ENCODE peak calls at places on chromosomes 5 and 9, in five cellular contexts. One of them, this sample, is unnamed.

GRCh38 chr5:175680463-175680862 is 22.6 kb downstream of the HRH2 start:
- DNase-seq in heart right ventricle: no peak
- DNase-seq in upper lobe of left lung: no peak
- DNase-seq in aorta: no peak
- DNase-seq in mesendoderm: no peak
- DNase-seq in this sample: no peak

GRCh38 chr5:31362931-31363568 is 168.8 kb downstream of the DROSHA start:
- DNase-seq in heart right ventricle: no peak
- DNase-seq in upper lobe of left lung: no peak
- DNase-seq in aorta: no peak
- DNase-seq in mesendoderm: no peak
- DNase-seq in this sample: no peak

GRCh38 chr9:133263557-133263956 is 11.4 kb downstream of the ABO start:
- DNase-seq in heart right ventricle: no peak
- DNase-seq in upper lobe of left lung: no peak
- DNase-seq in aorta: no peak
- DNase-seq in mesendoderm: no peak
- DNase-seq in this sample: no peak

GRCh38 chr5:64165500-64166200 is at the start of gene RNF180:
- DNase-seq in heart right ventricle: peak; percentile 59
- DNase-seq in upper lobe of left lung: peak; percentile 32
- DNase-seq in aorta: peak; percentile 88
- DNase-seq in mesendoderm: peak; percentile 72
- DNase-seq in this sample: no peak

GRCh38 chr9:76441551-76442322 is 17.2 kb upstream of the GCNT1 start:
- DNase-seq in heart right ventricle: no peak
- DNase-seq in upper lobe of left lung: no peak
- DNase-seq in aorta: no peak
- DNase-seq in mesendoderm: peak; percentile 49
- DNase-seq in this sample: no peak

GRCh38 chr5:40986666-40987065 is 77.4 kb downstream of the C7 start:
- DNase-seq in heart right ventricle: no peak
- DNase-seq in upper lobe of left lung: no peak
- DNase-seq in aorta: no peak
- DNase-seq in mesendoderm: no peak
- DNase-seq in this sample: no peak

GRCh38 chr5:25975881-25976280 is 1062.5 kb downstream of the CDH9 start:
- DNase-seq in heart right ventricle: no peak
- DNase-seq in upper lobe of left lung: no peak
- DNase-seq in aorta: no peak
- DNase-seq in mesendoderm: peak; percentile 32
- DNase-seq in this sample: no peak

GRCh38 chr5:34707451-34708107 is 51.5 kb downstream of the RAI14 start:
- DNase-seq in heart right ventricle: no peak
- DNase-seq in upper lobe of left lung: no peak
- DNase-seq in aorta: no peak
- DNase-seq in mesendoderm: no peak
- DNase-seq in this sample: no peak

GRCh38 chr5:109316631-109317030 is 93.1 kb downstream of the PJA2 start:
- DNase-seq in heart right ventricle: no peak
- DNase-seq in upper lobe of left lung: no peak
- DNase-seq in aorta: no peak
- DNase-seq in mesendoderm: no peak
- DNase-seq in this sample: no peak

GRCh38 chr5:103258957-103259704 is 568 bp downstream of the MACIR start:
- DNase-seq in heart right ventricle: peak; percentile 36
- DNase-seq in upper lobe of left lung: peak; percentile 60
- DNase-seq in aorta: peak; percentile 86
- DNase-seq in mesendoderm: peak; percentile 61
- DNase-seq in this sample: no peak

GRCh38 chr5:133969654-133970324 is 1.4 kb upstream of the C5orf15 start:
- DNase-seq in heart right ventricle: no peak
- DNase-seq in upper lobe of left lung: no peak
- DNase-seq in aorta: no peak
- DNase-seq in mesendoderm: no peak
- DNase-seq in this sample: no peak

DNA sequence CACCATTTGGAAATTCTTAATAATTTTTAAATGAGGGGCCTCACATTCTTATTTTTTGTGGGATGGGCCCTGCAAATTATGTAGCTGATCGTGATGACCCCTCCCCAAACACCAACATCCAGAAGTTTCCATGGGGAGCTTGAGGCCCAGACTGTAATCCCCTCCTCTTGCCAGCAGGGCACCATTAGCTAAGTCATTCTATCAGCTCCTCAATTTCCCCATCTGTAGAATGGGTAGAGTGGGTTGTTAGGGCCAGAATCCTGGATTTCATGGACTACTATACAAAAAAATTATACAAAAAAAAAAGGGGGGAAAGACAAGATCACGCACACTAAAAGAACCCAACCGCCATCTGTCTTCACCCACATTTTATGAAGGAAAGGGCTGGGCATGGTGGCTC is 38.4 kb downstream of the SHB start:
- DNase-seq in heart right ventricle: no peak
- DNase-seq in upper lobe of left lung: no peak
- DNase-seq in aorta: no peak
- DNase-seq in mesendoderm: no peak
- DNase-seq in this sample: no peak
- H3K4me1 ChIP-seq in heart right ventricle: peaks cover 43% of the 10 kb centered on the region
- H3K4me1 ChIP-seq in upper lobe of left lung: peaks cover 44% of the 10 kb centered on the region
- H3K4me1 ChIP-seq in aorta: peaks cover 2% of the 10 kb centered on the region
- H3K4me1 ChIP-seq in mesendoderm: peaks cover 13% of the 10 kb centered on the region
- H3K4me1 ChIP-seq in this sample: peaks cover 56% of the 10 kb centered on the region

DNA sequence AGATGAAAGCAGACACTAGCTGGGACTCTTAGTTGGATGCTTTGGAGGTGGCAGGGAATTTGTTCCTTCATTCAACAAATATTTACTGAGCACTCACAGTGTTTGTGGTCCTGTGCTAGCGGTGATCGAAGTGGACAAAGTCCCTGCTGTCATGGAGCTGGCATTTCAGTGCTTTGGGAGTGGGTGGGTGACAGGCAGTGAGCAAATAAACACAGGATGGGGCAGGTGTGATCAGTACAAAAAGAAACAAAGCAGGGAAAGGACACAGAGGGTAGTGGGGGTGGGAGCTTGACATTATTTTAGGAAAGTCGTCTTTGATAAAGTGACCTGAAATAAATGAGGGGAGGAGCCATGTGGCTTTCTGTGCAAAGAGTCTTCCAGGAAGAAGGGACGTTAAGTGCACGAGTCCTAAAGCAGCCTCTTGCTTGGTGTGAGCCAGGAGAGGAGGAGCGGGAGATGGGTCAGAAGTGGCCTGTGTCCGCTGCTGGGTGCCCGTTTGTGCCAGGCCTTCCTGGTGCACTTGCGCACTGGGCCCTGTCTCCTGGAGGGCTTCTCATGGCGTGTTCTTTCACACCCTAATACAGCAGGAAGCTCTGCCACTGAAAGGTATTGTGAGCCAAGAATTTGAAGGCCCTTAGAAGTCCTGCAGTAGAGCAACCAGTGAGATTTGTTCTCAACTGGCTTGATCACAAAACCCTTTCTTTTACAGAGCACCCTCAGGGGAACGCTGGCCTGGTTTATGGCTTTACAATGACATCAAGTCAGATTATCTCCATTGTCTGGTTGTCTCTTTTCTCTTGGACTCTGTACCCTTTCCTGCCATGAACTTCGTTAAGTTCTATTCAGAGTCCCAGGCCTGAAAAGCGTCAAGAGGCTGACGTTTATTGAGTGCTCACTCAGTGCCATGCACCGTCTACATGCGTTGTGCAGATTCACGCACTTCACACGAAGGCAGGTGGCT is 14.9 kb downstream of the NDST1 start:
- DNase-seq in heart right ventricle: peak; percentile 77
- DNase-seq in upper lobe of left lung: peak; percentile 73
- DNase-seq in aorta: no peak
- DNase-seq in mesendoderm: no peak
- DNase-seq in this sample: no peak
- H3K4me1 ChIP-seq in heart right ventricle: peaks cover 71% of the 10 kb centered on the region
- H3K4me1 ChIP-seq in upper lobe of left lung: peaks cover 66% of the 10 kb centered on the region
- H3K4me1 ChIP-seq in aorta: peaks cover 3% of the 10 kb centered on the region
- H3K4me1 ChIP-seq in mesendoderm: no peaks in the 10 kb centered on the region
- H3K4me1 ChIP-seq in this sample: peaks cover 55% of the 10 kb centered on the region

DNA sequence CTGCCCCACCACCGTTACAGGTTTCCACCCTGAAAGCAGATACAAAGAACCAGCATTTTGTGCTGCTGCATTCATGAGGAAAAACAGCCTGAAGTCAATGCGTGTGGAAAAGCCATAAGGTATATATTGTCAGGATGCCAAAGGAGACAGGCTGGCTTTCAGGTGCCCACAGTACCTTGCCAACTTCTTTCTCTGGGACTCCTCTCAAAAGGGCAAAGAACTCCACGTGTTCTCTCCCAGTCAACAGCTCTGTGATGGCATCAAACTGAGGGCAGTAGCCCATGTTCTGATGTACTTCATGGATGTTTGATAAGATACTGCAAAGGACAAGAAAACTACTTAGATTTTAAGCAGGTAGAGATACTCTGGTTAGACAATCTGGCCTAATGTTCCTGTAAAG is 24.3 kb downstream of the NIPSNAP3B start:
- DNase-seq in heart right ventricle: no peak
- DNase-seq in upper lobe of left lung: no peak
- DNase-seq in aorta: no peak
- DNase-seq in mesendoderm: no peak
- DNase-seq in this sample: no peak
- H3K4me1 ChIP-seq in heart right ventricle: no peaks in the 10 kb centered on the region
- H3K4me1 ChIP-seq in upper lobe of left lung: no peaks in the 10 kb centered on the region
- H3K4me1 ChIP-seq in aorta: no peaks in the 10 kb centered on the region
- H3K4me1 ChIP-seq in mesendoderm: no peaks in the 10 kb centered on the region
- H3K4me1 ChIP-seq in this sample: no peaks in the 10 kb centered on the region

GRCh38 chr5:10588109-10588775 is 24.4 kb downstream of the ANKRD33B start:
- DNase-seq in heart right ventricle: no peak
- DNase-seq in upper lobe of left lung: no peak
- DNase-seq in aorta: no peak
- DNase-seq in mesendoderm: no peak
- DNase-seq in this sample: no peak
- H3K4me1 ChIP-seq in heart right ventricle: peaks cover 42% of the 10 kb centered on the region
- H3K4me1 ChIP-seq in upper lobe of left lung: no peaks in the 10 kb centered on the region
- H3K4me1 ChIP-seq in aorta: no peaks in the 10 kb centered on the region
- H3K4me1 ChIP-seq in mesendoderm: peaks cover 2% of the 10 kb centered on the region
- H3K4me1 ChIP-seq in this sample: peaks cover 17% of the 10 kb centered on the region

DNA sequence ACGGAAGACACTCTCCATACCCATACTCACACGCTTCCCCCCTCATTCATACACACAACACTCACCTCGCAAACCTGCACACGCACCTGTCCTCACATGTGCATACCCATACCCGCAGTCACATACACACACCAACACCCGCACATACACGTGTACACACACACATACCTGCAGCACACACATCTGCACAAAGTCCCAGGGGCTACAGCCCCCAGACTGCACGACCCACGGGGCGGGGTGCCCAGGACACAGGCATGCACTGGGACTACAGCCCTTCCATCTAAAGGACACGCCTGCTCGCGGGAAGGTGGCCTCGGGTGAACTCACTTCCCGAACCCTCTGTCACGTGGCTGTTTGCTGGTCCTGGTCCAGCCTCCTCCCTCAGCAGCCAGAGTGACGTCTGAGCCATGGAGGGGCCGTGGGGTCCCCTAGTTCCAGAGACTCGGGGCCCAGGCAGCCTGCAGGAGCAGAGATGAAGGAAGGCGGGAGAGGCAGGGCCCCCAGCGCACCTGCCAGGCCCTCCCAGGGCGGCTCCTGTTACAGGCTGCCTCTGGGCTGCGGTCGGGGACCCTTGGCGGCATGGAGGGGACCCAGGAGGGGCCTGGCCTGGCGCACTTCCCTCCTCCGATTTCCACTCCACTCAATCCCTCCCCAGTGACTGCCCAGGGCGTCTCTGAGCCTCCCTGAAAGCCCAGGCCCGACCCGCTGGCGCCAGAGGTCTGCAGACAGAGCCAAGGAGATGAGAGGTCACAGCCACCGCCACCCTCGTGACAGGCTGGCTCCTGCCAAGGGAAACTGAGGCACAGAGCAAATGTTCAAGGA is 8.1 kb downstream of the SLC12A7 start:
- DNase-seq in heart right ventricle: peak; percentile 89
- DNase-seq in upper lobe of left lung: peak; percentile 84
- DNase-seq in aorta: no peak
- DNase-seq in mesendoderm: no peak
- DNase-seq in this sample: no peak
- H3K4me1 ChIP-seq in heart right ventricle: peaks cover 98% of the 10 kb centered on the region
- H3K4me1 ChIP-seq in upper lobe of left lung: peaks cover 54% of the 10 kb centered on the region
- H3K4me1 ChIP-seq in aorta: no peaks in the 10 kb centered on the region
- H3K4me1 ChIP-seq in mesendoderm: peaks cover 2% of the 10 kb centered on the region
- H3K4me1 ChIP-seq in this sample: peaks cover 61% of the 10 kb centered on the region

DNA sequence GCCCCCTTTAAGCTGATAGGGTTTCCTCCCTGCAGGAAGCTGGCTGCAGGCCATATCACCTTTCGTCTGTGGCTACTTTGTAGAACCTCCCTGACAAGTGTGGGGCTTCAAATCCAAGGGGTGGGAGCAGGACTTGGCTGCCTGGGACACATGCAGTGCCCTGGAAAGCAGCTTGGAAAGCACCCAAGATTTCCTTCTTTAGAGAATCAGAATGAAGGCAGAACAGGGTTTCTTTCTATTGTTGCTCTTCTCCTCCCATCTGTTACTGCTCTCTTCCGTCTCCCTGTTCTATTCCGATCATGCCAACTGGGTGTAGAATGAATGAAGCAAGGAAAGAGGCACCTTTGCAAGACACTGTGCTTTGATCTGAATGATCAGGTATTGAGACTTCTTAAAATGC is 282.2 kb downstream of the MED10 start:
- DNase-seq in heart right ventricle: no peak
- DNase-seq in upper lobe of left lung: no peak
- DNase-seq in aorta: no peak
- DNase-seq in mesendoderm: no peak
- DNase-seq in this sample: no peak
- H3K4me1 ChIP-seq in heart right ventricle: no peaks in the 10 kb centered on the region
- H3K4me1 ChIP-seq in upper lobe of left lung: no peaks in the 10 kb centered on the region
- H3K4me1 ChIP-seq in aorta: no peaks in the 10 kb centered on the region
- H3K4me1 ChIP-seq in mesendoderm: no peaks in the 10 kb centered on the region
- H3K4me1 ChIP-seq in this sample: no peaks in the 10 kb centered on the region

This sample was measured in vagina.